ENCODE peak calls at places on chromosomes 6 and 20, in four cellular contexts. B, G, D and Q are unnamed samples.
A peak's percentile ranks its signal among the peaks of the same experiment; 100 is the strongest.

GRCh38 chr20:42430525-42431046 is 759.1 kb downstream of the PTPRT start:
- DNase-seq in B (no peak), G (no peak), D (no peak), Q (no peak)

GRCh38 chr6:39702265-39702664 is 22.9 kb downstream of the KIF6 start:
- DNase-seq in B (no peak), G (no peak), D (no peak), Q (no peak)

GRCh38 chr20:51938557-51939324 is 136.4 kb upstream of the SALL4 start:
- DNase-seq in B (no peak), G (peak; percentile 19), D (no peak), Q (no peak)

GRCh38 chr20:49447946-49448809 is 34.3 kb downstream of the KCNB1 start:
- DNase-seq in D (peak; percentile 36), G (no peak), B (no peak), Q (no peak)

GRCh38 chr6:166173292-166173951 is 5.8 kb upstream of the TBXT start:
- DNase-seq in G (no peak), B (no peak), D (no peak), Q (no peak)

GRCh38 chr6:148177589-148178233 is 164.9 kb upstream of the SASH1 start:
- DNase-seq in D (peak; percentile 69), G (peak; percentile 68), B (peak; percentile 61), Q (peak; percentile 34)

GRCh38 chr6:160207618-160208017 is 51.0 kb downstream of the SLC22A2 start:
- DNase-seq in B (no peak), G (no peak), D (no peak), Q (no peak)

GRCh38 chr20:39338977-39339376 is 376.8 kb downstream of the DHX35 start:
- DNase-seq in B (no peak), G (no peak), D (peak; percentile 15), Q (no peak)

GRCh38 chr20:63503524-63503923 is 4.6 kb upstream of the EEF1A2 start:
- DNase-seq in D (no peak), B (no peak), G (no peak), Q (no peak)

GRCh38 chr6:24923885-24924401 is 11.8 kb downstream of the RIPOR2 start:
- DNase-seq in G (no peak), D (no peak), B (no peak), Q (no peak)

GRCh38 chr6:133590196-133590595 is 298.7 kb upstream of the TCF21 start:
- DNase-seq in B (no peak), D (no peak), G (no peak), Q (no peak)

GRCh38 chr6:131014080-131014776 is 48.8 kb downstream of the EPB41L2 start:
- DNase-seq in G (no peak), D (no peak), B (no peak), Q (no peak)

GRCh38 chr6:53373638-53374037 is 24.9 kb upstream of the ELOVL5 start:
- DNase-seq in B (no peak), G (no peak), D (no peak), Q (no peak)

GRCh38 chr6:41677430-41678045 is 39.3 kb downstream of the MDFI start:
- DNase-seq in B (no peak), G (no peak), D (no peak), Q (no peak)

GRCh38 chr6:141110486-141110885 is 1022.2 kb upstream of the GJE1 start:
- DNase-seq in G (peak; percentile 57), D (no peak), B (no peak), Q (peak; percentile 50)

GRCh38 chr6:132070356-132070755 is 119.2 kb upstream of the CCN2 start:
- DNase-seq in B (no peak), G (no peak), D (no peak), Q (no peak)

GRCh38 chr6:28225056-28225834 is at the start of gene ZSCAN9:
- DNase-seq in B (peak; percentile 80), G (peak; percentile 89), D (peak; percentile 83), Q (peak; percentile 87)

GRCh38 chr20:44014807-44015732 is 100.4 kb downstream of the TOX2 start:
- DNase-seq in G (no peak), D (no peak), B (no peak), Q (no peak)

GRCh38 chr20:12660918-12661317 is 347.9 kb upstream of the SPTLC3 start:
- DNase-seq in G (no peak), B (no peak), D (no peak), Q (no peak)

GRCh38 chr20:50508171-50508761 is 1.9 kb upstream of the PTPN1 start:
- DNase-seq in B (no peak), G (no peak), D (no peak), Q (no peak)
- TF ChIP-seq CTCF in B (no peak), G (no peak), D (no peak), Q (no peak)

GRCh38 chr20:9408422-9409300 is 105.7 kb upstream of the LAMP5 start:
- DNase-seq in D (no peak), B (peak; percentile 69), G (peak; percentile 75), Q (peak; percentile 55)
- TF ChIP-seq CTCF in D (no peak), B (no peak), G (no peak), Q (peak; percentile 63)

DNA sequence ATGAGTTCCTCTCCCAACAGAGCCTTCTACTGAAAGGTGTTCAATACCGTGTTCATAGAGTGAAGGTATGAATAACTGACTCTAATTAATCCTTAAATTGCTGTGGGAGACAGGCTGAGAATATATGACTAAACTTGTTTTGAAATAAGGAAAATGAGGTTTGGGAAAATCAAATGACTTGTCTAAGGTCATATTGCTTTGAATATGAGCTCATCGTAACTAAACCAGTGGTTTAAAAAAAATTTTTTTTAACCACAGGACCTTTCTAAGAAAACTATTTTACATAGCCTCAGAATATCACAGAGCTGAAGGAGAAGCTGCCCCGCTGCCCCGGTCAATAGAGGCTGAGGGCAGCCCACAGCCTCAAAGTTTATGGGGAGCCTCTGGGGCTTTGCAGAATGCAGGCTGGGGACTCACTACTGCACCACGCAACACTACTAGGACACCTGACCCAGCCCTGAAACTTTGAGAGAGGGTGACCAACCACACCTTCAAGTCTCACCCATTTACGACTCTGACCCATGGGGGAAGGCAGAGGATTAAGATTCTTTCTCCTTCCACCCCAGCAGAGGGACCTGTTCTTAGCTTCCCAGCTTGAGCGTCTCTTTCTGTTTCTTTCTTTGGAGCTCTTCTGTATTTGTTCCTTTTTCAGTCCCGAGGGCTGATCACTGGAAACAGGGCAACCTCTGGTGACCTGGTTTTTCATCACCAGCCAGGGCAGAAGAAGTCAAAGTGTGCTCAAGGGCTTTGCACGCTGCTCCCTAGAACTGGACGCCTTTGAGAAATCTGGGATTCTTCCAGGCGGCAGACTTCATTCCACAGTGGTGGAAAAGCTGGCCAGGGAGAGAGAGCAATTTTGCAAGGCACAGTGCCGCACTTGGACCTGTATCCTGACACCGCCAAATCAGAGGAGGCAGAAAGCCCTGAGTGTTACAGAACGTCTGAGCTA is 220.2 kb downstream of the ATXN1 start:
- DNase-seq in B (no peak), D (peak; percentile 20), G (no peak), Q (no peak)
- TF ChIP-seq CTCF in B (peak; percentile 37), D (peak; percentile 39), G (no peak), Q (no peak)

DNA sequence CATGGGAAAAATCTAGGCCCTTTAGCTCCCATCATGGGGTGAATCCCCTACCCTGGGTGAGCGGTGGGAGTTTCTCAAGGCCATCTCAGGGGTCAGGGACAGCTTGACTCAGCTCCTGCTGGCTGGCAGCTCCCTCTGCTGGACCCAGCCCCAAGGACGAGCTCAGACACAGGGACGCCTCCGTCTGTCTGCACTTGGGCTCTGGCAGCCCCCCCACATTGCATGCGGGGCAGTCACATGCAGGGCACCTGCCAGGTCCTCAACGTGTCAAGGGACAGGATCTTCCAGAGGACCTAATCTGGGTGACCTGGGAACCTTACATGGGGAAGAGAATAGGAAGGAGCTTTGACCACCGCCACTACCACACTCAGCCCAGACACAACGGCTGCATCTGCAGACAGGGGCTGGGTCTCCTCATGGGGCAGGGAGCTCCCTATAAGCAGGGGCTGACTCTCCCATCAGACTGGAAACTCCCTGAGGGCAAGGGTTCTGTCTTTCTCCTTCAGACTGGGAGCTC is 173.4 kb downstream of the MRPL14 start:
- DNase-seq in D (peak; percentile 73), B (no peak), G (no peak), Q (no peak)
- TF ChIP-seq CTCF in D (peak; percentile 57), B (peak; percentile 67), G (peak; percentile 46), Q (peak; percentile 48)

DNA sequence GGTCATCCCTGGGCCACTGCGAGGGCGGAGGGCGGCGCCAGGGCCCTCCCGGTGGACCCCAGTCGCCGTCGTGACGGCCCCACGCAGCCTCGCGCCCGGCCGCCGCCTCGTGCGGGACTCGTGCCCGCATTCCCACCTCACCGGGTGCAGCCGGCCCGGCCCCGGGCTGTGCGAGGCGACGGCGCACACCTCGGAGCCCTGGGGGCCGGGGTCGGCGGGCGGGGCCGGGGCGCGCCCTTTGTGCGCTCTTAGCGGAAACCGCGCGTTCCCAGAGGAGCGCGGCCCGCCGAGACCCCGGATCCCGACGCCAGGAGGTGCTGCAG is 5.5 kb upstream of the DLL1 start:
- DNase-seq in G (no peak), D (no peak), B (no peak), Q (no peak)
- TF ChIP-seq CTCF in G (no peak), D (no peak), B (no peak), Q (no peak)

DNA sequence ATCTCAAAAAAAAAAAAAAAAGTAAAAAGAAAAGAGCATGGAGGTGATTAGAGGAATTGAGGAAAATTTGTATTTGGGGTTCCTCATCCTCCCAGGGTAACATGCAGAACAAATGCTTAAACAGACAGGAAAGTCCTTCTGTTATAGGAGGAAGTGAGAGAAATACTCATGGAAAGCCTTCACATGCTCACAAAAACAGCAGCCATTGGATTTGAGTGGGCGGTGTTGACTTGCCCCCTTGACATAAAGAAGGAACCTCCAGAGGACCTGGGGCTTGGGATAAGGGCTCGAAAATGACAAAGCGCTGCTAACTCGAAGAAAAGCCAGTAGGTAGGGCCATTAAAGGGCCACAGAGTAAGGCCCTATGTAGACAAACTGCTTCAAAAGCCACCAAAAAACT is 17.5 kb upstream of the SAMHD1 start:
- DNase-seq in D (no peak), G (no peak), B (no peak), Q (no peak)
- TF ChIP-seq CTCF in D (no peak), G (no peak), B (no peak), Q (no peak)